ENCODE peak calls at places on chromosomes 3 and 15, in four cellular contexts. One of them, this sample, is unnamed.

GRCh38 chr3:181210275-181210674 is 220.7 kb upstream of the DNAJC19 start:
- DNase-seq in K562: no peak
- DNase-seq in GM12878: no peak
- DNase-seq in HepG2: peak; percentile 4
- DNase-seq in this sample: no peak

GRCh38 chr3:52358362-52358940 is 42.3 kb downstream of the DNAH1 start:
- DNase-seq in K562: no peak
- DNase-seq in GM12878: no peak
- DNase-seq in HepG2: no peak
- DNase-seq in this sample: no peak

GRCh38 chr3:55362206-55362960 is 124.7 kb downstream of the WNT5A start:
- DNase-seq in K562: no peak
- DNase-seq in GM12878: no peak
- DNase-seq in HepG2: no peak
- DNase-seq in this sample: no peak

GRCh38 chr15:99683000-99683670 is 50.1 kb downstream of the LYSMD4 start:
- DNase-seq in K562: no peak
- DNase-seq in GM12878: no peak
- DNase-seq in HepG2: no peak
- DNase-seq in this sample: no peak

GRCh38 chr15:25775317-25775912 is 87.7 kb downstream of the ATP10A start:
- DNase-seq in K562: no peak
- DNase-seq in GM12878: peak; percentile 40
- DNase-seq in HepG2: peak; percentile 45
- DNase-seq in this sample: no peak

GRCh38 chr3:14133876-14134275 is 9.0 kb downstream of the TMEM43 start:
- DNase-seq in K562: no peak
- DNase-seq in GM12878: no peak
- DNase-seq in HepG2: no peak
- DNase-seq in this sample: no peak

GRCh38 chr3:152574461-152575079 is 260.4 kb upstream of the P2RY1 start:
- DNase-seq in K562: peak; percentile 23
- DNase-seq in GM12878: peak; percentile 26
- DNase-seq in HepG2: peak; percentile 26
- DNase-seq in this sample: peak; percentile 47

GRCh38 chr15:70152070-70152480 is 54.4 kb upstream of the TLE3 start:
- DNase-seq in K562: no peak
- DNase-seq in GM12878: no peak
- DNase-seq in HepG2: no peak
- DNase-seq in this sample: no peak

GRCh38 chr3:134486577-134487041 is 752 bp downstream of the CEP63 start:
- DNase-seq in K562: no peak
- DNase-seq in GM12878: no peak
- DNase-seq in HepG2: no peak
- DNase-seq in this sample: no peak

GRCh38 chr3:116443096-116443793 is 2.0 kb downstream of the LSAMP start:
- DNase-seq in K562: no peak
- DNase-seq in GM12878: no peak
- DNase-seq in HepG2: no peak
- DNase-seq in this sample: no peak

GRCh38 chr3:116442331-116443021 is 2.8 kb downstream of the LSAMP start:
- DNase-seq in K562: no peak
- DNase-seq in GM12878: no peak
- DNase-seq in HepG2: no peak
- DNase-seq in this sample: no peak

GRCh38 chr3:116444099-116444700 is 1.1 kb downstream of the LSAMP start:
- DNase-seq in K562: no peak
- DNase-seq in GM12878: no peak
- DNase-seq in HepG2: no peak
- DNase-seq in this sample: no peak

GRCh38 chr3:116440196-116440595 is 5.1 kb downstream of the LSAMP start:
- DNase-seq in K562: no peak
- DNase-seq in GM12878: no peak
- DNase-seq in HepG2: no peak
- DNase-seq in this sample: no peak

GRCh38 chr3:116441652-116442051 is 3.6 kb downstream of the LSAMP start:
- DNase-seq in K562: no peak
- DNase-seq in GM12878: no peak
- DNase-seq in HepG2: no peak
- DNase-seq in this sample: no peak
- TF ChIP-seq ETV6 in K562: no peak
- TF ChIP-seq ETV6 in GM12878: no peak
- TF ChIP-seq ETV6 in HepG2: no peak
- TF ChIP-seq ETV6 in this sample: no peak

GRCh38 chr15:31439328-31439727 is 112.7 kb downstream of the KLF13 start:
- DNase-seq in K562: peak; percentile 43
- DNase-seq in GM12878: no peak
- DNase-seq in HepG2: peak; percentile 35
- DNase-seq in this sample: peak; percentile 48
- TF ChIP-seq MAX in K562: no peak
- TF ChIP-seq MAX in GM12878: no peak
- TF ChIP-seq MAX in HepG2: no peak
- TF ChIP-seq MAX in this sample: no peak

GRCh38 chr3:161264771-161265343 is 43.7 kb downstream of the NMD3 start:
- DNase-seq in K562: no peak
- DNase-seq in GM12878: no peak
- DNase-seq in HepG2: peak; percentile 77
- DNase-seq in this sample: no peak
- TF ChIP-seq ETV6 in K562: no peak
- TF ChIP-seq ETV6 in GM12878: no peak
- TF ChIP-seq ETV6 in HepG2: no peak
- TF ChIP-seq ETV6 in this sample: no peak

DNA sequence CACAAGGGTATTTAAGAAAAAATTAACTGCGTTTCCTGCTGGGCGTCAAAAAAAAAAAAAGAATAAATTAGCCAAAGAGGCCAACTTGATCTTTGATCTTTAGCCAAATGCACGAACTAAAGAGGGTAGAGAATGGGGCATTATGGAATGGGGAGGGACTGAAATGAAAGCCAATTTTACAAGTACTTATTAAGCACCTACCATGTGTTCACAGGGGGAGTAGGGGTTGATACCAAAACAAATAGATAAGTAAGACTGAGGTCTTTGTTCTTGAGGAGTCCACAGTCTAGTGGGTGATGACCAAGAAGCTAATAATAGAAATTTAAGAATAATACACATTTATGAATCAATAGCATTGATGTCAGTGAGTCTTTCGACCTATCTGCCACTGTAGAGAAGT is 17.9 kb upstream of the MUC13 start:
- DNase-seq in K562: no peak
- DNase-seq in GM12878: no peak
- DNase-seq in HepG2: peak; percentile 30
- DNase-seq in this sample: no peak
- TF ChIP-seq MAX in K562: no peak
- TF ChIP-seq MAX in GM12878: no peak
- TF ChIP-seq MAX in HepG2: no peak
- TF ChIP-seq MAX in this sample: no peak

GRCh38 chr3:142614059-142614626 is 17.9 kb downstream of the PLS1 start:
- DNase-seq in K562: no peak
- DNase-seq in GM12878: no peak
- DNase-seq in HepG2: no peak
- DNase-seq in this sample: no peak

GRCh38 chr3:142622447-142622846 is 26.3 kb downstream of the PLS1 start:
- DNase-seq in K562: no peak
- DNase-seq in GM12878: no peak
- DNase-seq in HepG2: no peak
- DNase-seq in this sample: no peak

GRCh38 chr3:142623209-142623608 is 27.0 kb downstream of the PLS1 start:
- DNase-seq in K562: no peak
- DNase-seq in GM12878: no peak
- DNase-seq in HepG2: no peak
- DNase-seq in this sample: no peak

GRCh38 chr3:142613491-142613890 is 17.3 kb downstream of the PLS1 start:
- DNase-seq in K562: no peak
- DNase-seq in GM12878: no peak
- DNase-seq in HepG2: no peak
- DNase-seq in this sample: no peak

DNA sequence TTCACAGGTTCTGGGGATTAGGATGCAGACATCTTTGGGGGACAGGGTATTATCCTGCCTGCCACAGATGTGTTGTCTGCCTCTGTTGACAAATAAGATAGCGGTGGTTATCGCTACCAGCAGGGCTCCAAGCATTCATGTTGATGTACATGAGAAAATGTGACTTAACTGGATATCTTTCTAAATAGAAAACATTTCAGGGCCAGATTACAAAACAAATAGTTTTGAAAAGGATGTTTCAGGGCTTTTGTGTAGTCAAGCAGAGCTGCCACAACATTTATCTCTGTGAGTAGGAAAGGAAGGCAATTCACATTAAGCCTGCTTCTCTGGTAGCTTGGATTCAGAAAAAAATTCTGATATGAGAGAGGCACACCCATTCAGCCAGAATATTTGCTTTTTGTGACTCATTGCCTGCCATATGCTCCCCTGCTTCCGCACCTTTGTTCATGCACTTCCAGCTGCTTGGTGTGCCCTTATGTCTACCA is 22.8 kb downstream of the PLS1 start:
- DNase-seq in K562: peak; percentile 44
- DNase-seq in GM12878: no peak
- DNase-seq in HepG2: peak; percentile 3
- DNase-seq in this sample: no peak
- TF ChIP-seq ETV6 in K562: no peak
- TF ChIP-seq ETV6 in GM12878: no peak
- TF ChIP-seq ETV6 in HepG2: no peak
- TF ChIP-seq ETV6 in this sample: no peak